ENCODE peak calls at places on chromosomes 5 and 9, in seven cellular contexts. P is naive thymus-derived CD8-positive, alpha-beta T cell; Y is NCI-H1694; U is frontal cortex; H is left colon; T is ACHN; D is AG08395. Q is an unnamed sample.

GRCh38 chr5:133967124-133967523 is 1.3 kb downstream of the C5orf15 start:
- DNase-seq in D (no peak), P (no peak), U (no peak), T (no peak), Y (no peak), H (no peak), Q (no peak)

GRCh38 chr9:34437006-34437925 is 21.1 kb downstream of the FAM219A start:
- DNase-seq in U (peak), H (peak), T (peak), Y (peak), P (peak), D (peak), Q (peak)

GRCh38 chr5:116862632-116863455 is 288.2 kb upstream of the SEMA6A start:
- DNase-seq in P (no peak), Y (no peak), T (no peak), D (no peak), H (no peak), U (no peak), Q (no peak)

GRCh38 chr9:93890436-93890935 is 64.7 kb downstream of the BARX1 start:
- DNase-seq in H (no peak), P (no peak), U (no peak), D (no peak), Y (no peak), T (no peak), Q (no peak)

GRCh38 chr9:112544477-112544876 is 57.9 kb downstream of the KIAA1958 start:
- DNase-seq in T (no peak), D (no peak), Y (no peak), H (no peak), P (no peak), U (no peak), Q (no peak)

GRCh38 chr9:33737811-33738606 is 57.4 kb upstream of the PRSS3 start:
- DNase-seq in Y (peak), H (peak), U (no peak), T (peak), D (peak), P (peak), Q (peak)

GRCh38 chr5:13957032-13957645 is 12.7 kb upstream of the DNAH5 start:
- DNase-seq in U (no peak), P (no peak), H (no peak), Y (peak), D (peak), T (peak), Q (no peak)

GRCh38 chr5:109173395-109173794 is 236.4 kb downstream of the PJA2 start:
- DNase-seq in H (no peak), Y (no peak), D (no peak), T (no peak), U (no peak), P (no peak), Q (no peak)

GRCh38 chr5:95846554-95847260 is 24.2 kb upstream of the GLRX start:
- DNase-seq in U (peak), Y (peak), H (peak), D (peak), T (peak), P (peak), Q (peak)

GRCh38 chr9:297104-297794 is 82.6 kb downstream of the DOCK8 start:
- DNase-seq in Y (no peak), P (no peak), U (no peak), D (no peak), H (no peak), T (no peak), Q (peak)

GRCh38 chr9:84296146-84296843 is 44.3 kb downstream of the SLC28A3 start:
- DNase-seq in Y (no peak), D (peak), P (peak), T (peak), U (no peak), H (peak), Q (peak)

GRCh38 chr9:5375091-5375490 is 35.4 kb upstream of the RLN1 start:
- DNase-seq in D (no peak), H (no peak), U (no peak), Y (no peak), T (no peak), P (no peak), Q (no peak)

GRCh38 chr9:84226126-84226525 is 114.4 kb downstream of the SLC28A3 start:
- DNase-seq in H (no peak), Y (no peak), P (no peak), T (no peak), D (no peak), U (no peak), Q (no peak)

GRCh38 chr9:23663536-23663935 is 162.5 kb downstream of the ELAVL2 start:
- DNase-seq in D (no peak), Y (no peak), T (no peak), U (no peak), H (peak), P (no peak), Q (no peak)

GRCh38 chr5:17127743-17128231 is 89.6 kb upstream of the BASP1 start:
- DNase-seq in H (no peak), T (no peak), D (peak), Y (no peak), U (no peak), P (no peak), Q (no peak)

GRCh38 chr5:56012281-56012963 is 17.7 kb upstream of the IL6ST start:
- DNase-seq in P (peak), H (peak), T (no peak), Y (no peak), U (no peak), D (peak), Q (peak)

GRCh38 chr9:37033753-37034319 is at the start of gene PAX5:
- DNase-seq in D (no peak), T (no peak), H (no peak), U (peak), Y (no peak), P (no peak), Q (no peak)

GRCh38 chr5:88644676-88645075 is 238.3 kb downstream of the MEF2C start:
- DNase-seq in H (no peak), D (no peak), T (no peak), U (no peak), Y (no peak), P (no peak), Q (no peak)

GRCh38 chr5:173534031-173534430 is 82.4 kb downstream of the BOD1 start:
- DNase-seq in H (no peak), Y (no peak), D (no peak), T (no peak), U (no peak), P (no peak), Q (no peak)

GRCh38 chr9:129318121-129319075 is 140.3 kb upstream of the IER5L start:
- DNase-seq in T (no peak), H (no peak), D (no peak), P (no peak), U (no peak), Y (no peak), Q (no peak)

GRCh38 chr5:141934099-141934844 is 10.6 kb downstream of the DELE1 start:
- DNase-seq in T (no peak), D (no peak), Y (no peak), H (peak), P (no peak), U (no peak), Q (peak)

GRCh38 chr5:180090769-180091546 is 19.4 kb upstream of the RNF130 start:
- DNase-seq in P (no peak), D (peak), T (no peak), U (no peak), H (peak), Y (peak), Q (peak)

GRCh38 chr5:135067587-135067986 is 33.6 kb upstream of the PITX1 start:
- DNase-seq in P (no peak), U (no peak), H (no peak), D (no peak), Y (no peak), T (no peak), Q (no peak)

GRCh38 chr9:124110307-124110915 is 98.8 kb downstream of the LHX2 start:
- DNase-seq in D (peak), Y (no peak), P (peak), T (peak), U (peak), H (peak), Q (peak)

GRCh38 chr9:130659699-130660248 is 4.6 kb upstream of the PRDM12 start:
- DNase-seq in H (no peak), D (no peak), T (no peak), P (no peak), U (no peak), Y (no peak), Q (no peak)

GRCh38 chr5:104635216-104635615 is 1072.6 kb upstream of the NUDT12 start:
- DNase-seq in T (peak), H (no peak), P (no peak), D (no peak), Y (no peak), U (no peak), Q (no peak)

GRCh38 chr9:6715755-6716643 is 41.8 kb upstream of the KDM4C start:
- DNase-seq in H (peak), T (peak), P (peak), U (no peak), Y (no peak), D (peak), Q (peak)

GRCh38 chr9:113593682-113594281 is 130.3 kb downstream of the RGS3 start:
- DNase-seq in U (peak), H (peak), P (no peak), Y (no peak), D (peak), T (peak), Q (peak)

GRCh38 chr5:15897609-15898008 is 282.0 kb downstream of the MARCHF11 start:
- DNase-seq in Y (no peak), P (no peak), U (no peak), D (no peak), T (no peak), H (no peak), Q (no peak)

GRCh38 chr9:34362614-34363013 is 14.1 kb downstream of the MYORG start:
- DNase-seq in U (no peak), D (no peak), H (no peak), P (no peak), Y (no peak), T (no peak), Q (no peak)

Q was measured in body of pancreas.